ENCODE peak calls at places on chromosomes 2 and 18, in six cellular contexts. Y is GM12878, Q is A549, C is endothelial cell of umbilical vein, M is HepG2, W is K562. P is an unnamed sample.
A peak's percentile ranks its signal among the peaks of the same experiment; 100 is the strongest.

GRCh38 chr2:240349133-240350005 is 86.1 kb upstream of the GPC1 start:
- DNase-seq in Y (no peak), Q (no peak), C (no peak), M (no peak), W (no peak), P (no peak)

GRCh38 chr2:150681120-150681796 is 193.8 kb upstream of the RND3 start:
- DNase-seq in Y (no peak), Q (no peak), C (peak; percentile 74), M (no peak), W (no peak), P (peak; percentile 66)

GRCh38 chr2:66888791-66889631 is 454.1 kb downstream of the MEIS1 start:
- DNase-seq in Y (no peak), Q (no peak), C (no peak), M (no peak), W (no peak), P (peak; percentile 13)

GRCh38 chr2:27000228-27000627 is 29.8 kb downstream of the MAPRE3 start:
- DNase-seq in Y (no peak), Q (no peak), C (no peak), M (no peak), W (no peak), P (no peak)

GRCh38 chr2:105766300-105766866 is 21.7 kb downstream of the NCK2 start:
- DNase-seq in Y (no peak), Q (no peak), C (no peak), M (no peak), W (no peak), P (no peak)

GRCh38 chr2:144515694-144516416 is 4.1 kb downstream of the ZEB2 start:
- DNase-seq in Y (no peak), Q (no peak), C (peak; percentile 64), M (no peak), W (peak; percentile 49), P (peak; percentile 81)

GRCh38 chr2:68708629-68709028 is 26.0 kb upstream of the ARHGAP25 start:
- DNase-seq in Y (no peak), Q (no peak), C (no peak), M (no peak), W (no peak), P (no peak)

GRCh38 chr18:3466051-3466450 is 16.1 kb downstream of the TGIF1 start:
- DNase-seq in Y (no peak), Q (no peak), C (peak; percentile 92), M (no peak), W (no peak), P (peak; percentile 64)

GRCh38 chr2:208363485-208363884 is 43.1 kb upstream of the PTH2R start:
- DNase-seq in Y (peak; percentile 23), Q (no peak), C (peak; percentile 7), M (no peak), W (no peak), P (peak; percentile 56)

GRCh38 chr18:31070206-31070605 is 27.7 kb upstream of the DSC3 start:
- DNase-seq in Y (no peak), Q (no peak), C (no peak), M (no peak), W (no peak), P (no peak)

GRCh38 chr18:42514522-42514921 is 559.5 kb downstream of the PIK3C3 start:
- DNase-seq in Y (no peak), Q (no peak), C (no peak), M (no peak), W (no peak), P (no peak)

GRCh38 chr18:77037533-77037932 is 95.0 kb downstream of the MBP start:
- DNase-seq in Y (no peak), Q (no peak), C (no peak), M (no peak), W (no peak), P (no peak)

GRCh38 chr18:76425299-76426101 is 69.5 kb downstream of the ZNF516 start:
- DNase-seq in Y (no peak), Q (no peak), C (no peak), M (no peak), W (no peak), P (no peak)

GRCh38 chr2:109209941-109210340 is 80.9 kb downstream of the SH3RF3 start:
- DNase-seq in Y (no peak), Q (no peak), C (peak; percentile 21), M (no peak), W (no peak), P (no peak)

GRCh38 chr18:73797419-73797818 is 350.2 kb downstream of the FBXO15 start:
- DNase-seq in Y (no peak), Q (no peak), C (no peak), M (no peak), W (no peak), P (no peak)

GRCh38 chr18:36711813-36712444 is 116.9 kb downstream of the TPGS2 start:
- DNase-seq in Y (no peak), Q (peak; percentile 1), C (no peak), M (no peak), W (no peak), P (no peak)

GRCh38 chr2:128346811-128347558 is 28.3 kb upstream of the HS6ST1 start:
- DNase-seq in Y (no peak), Q (no peak), C (no peak), M (no peak), W (no peak), P (no peak)

GRCh38 chr2:236568068-236568921 is 1.3 kb upstream of the ACKR3 start:
- DNase-seq in Y (no peak), Q (no peak), C (peak; percentile 67), M (no peak), W (no peak), P (no peak)

GRCh38 chr2:195498839-195499490 is 158.1 kb upstream of the SLC39A10 start:
- DNase-seq in Y (no peak), Q (no peak), C (no peak), M (no peak), W (no peak), P (no peak)

GRCh38 chr2:98474979-98475632 is 30.4 kb downstream of the INPP4A start:
- DNase-seq in Y (no peak), Q (no peak), C (no peak), M (no peak), W (no peak), P (no peak)

GRCh38 chr18:64693756-64694155 is 544.9 kb upstream of the LINC00305 start:
- DNase-seq in Y (no peak), Q (no peak), C (no peak), M (no peak), W (no peak), P (no peak)

GRCh38 chr18:26685438-26686173 is 137.3 kb upstream of the KCTD1 start:
- DNase-seq in Y (no peak), Q (no peak), C (no peak), M (peak; percentile 1), W (no peak), P (peak; percentile 87)

GRCh38 chr2:217523246-217523645 is 479.5 kb downstream of the TNS1 start:
- DNase-seq in Y (no peak), Q (no peak), C (no peak), M (no peak), W (no peak), P (no peak)

GRCh38 chr2:95041824-95042442 is 16.4 kb downstream of the MAL start:
- DNase-seq in Y (no peak), Q (no peak), C (no peak), M (no peak), W (no peak), P (no peak)
- TF ChIP-seq MYC in Y (no peak), Q (no peak), C (no peak), M (no peak), W (no peak), P (no peak)

DNA sequence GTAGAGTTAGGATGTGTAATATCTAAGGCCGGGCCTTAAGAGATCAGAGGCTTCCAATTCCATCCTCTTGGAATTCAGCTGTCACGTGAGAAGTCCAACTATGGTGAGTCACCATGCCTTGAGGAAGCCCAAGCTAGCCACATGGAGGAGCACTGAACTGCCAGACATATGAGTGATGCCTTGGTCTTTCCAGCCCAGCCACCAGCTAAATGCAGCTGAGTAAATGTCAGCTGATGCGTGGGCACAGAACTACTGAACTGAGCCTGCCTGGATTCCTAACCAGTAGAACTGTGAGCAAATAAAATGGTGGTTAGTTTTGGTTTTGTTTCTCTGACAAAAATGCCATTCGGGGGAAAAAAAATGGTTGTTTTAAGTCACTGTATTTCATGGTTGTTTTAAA is 153.7 kb upstream of the SERTAD2 start:
- DNase-seq in Y (peak; percentile 53), Q (peak; percentile 41), C (peak; percentile 89), M (no peak), W (peak; percentile 19), P (peak; percentile 19)
- TF ChIP-seq MAX in Y (no peak), Q (peak; percentile 66), C (peak; percentile 69), M (no peak), W (no peak), P (no peak)

DNA sequence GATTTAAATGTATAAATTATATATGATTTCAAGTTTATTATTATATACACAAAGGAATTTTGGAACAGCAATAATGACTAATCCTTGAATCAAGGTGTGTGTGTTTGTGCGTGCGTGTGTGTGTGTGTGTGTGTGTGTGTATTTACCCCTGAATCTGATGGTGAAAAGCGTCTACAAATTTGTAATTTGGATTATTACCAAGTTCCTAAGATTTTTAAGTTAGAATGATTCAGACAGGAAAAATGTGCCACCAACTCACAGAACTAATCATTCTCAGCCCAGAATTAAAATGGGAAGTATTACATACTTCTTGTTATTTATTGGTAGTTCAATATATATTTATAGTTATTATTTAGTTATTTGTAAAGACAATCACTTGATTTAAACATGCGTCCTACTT is 12.3 kb downstream of the CALCRL start:
- DNase-seq in Y (no peak), Q (no peak), C (no peak), M (no peak), W (no peak), P (no peak)
- TF ChIP-seq MYC in Y (no peak), Q (no peak), C (no peak), M (no peak), W (no peak), P (no peak)

GRCh38 chr2:45814528-45814927 is 163.1 kb downstream of the PRKCE start:
- DNase-seq in Y (no peak), Q (no peak), C (no peak), M (no peak), W (no peak), P (no peak)

GRCh38 chr2:45820048-45820447 is 168.6 kb downstream of the PRKCE start:
- DNase-seq in Y (no peak), Q (no peak), C (no peak), M (no peak), W (no peak), P (no peak)

GRCh38 chr2:45813003-45813601 is 161.6 kb downstream of the PRKCE start:
- DNase-seq in Y (no peak), Q (no peak), C (peak; percentile 98), M (no peak), W (no peak), P (no peak)

GRCh38 chr2:45814951-45815621 is 163.6 kb downstream of the PRKCE start:
- DNase-seq in Y (no peak), Q (no peak), C (no peak), M (no peak), W (no peak), P (no peak)

DNA sequence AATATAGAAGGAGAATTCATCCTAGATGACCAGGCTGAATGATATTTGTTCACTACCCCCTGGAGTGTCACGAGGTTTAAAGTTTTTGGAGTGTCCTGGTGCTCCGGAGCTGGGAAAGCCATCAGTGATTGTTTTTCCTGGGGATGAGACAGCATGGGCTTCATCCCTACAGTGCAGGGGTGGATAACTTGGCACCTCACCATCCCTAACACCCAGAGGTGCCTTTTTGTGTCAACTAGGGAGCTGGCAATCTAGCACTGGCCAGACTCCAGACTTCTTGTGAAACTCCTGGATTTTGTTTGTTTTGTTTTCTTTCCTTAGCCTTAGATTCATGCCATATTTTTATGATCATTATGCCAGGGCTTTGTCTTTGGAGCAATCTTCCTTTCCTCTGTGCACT is 164.8 kb downstream of the PRKCE start:
- DNase-seq in Y (no peak), Q (no peak), C (no peak), M (no peak), W (no peak), P (no peak)
- TF ChIP-seq MAX in Y (no peak), Q (no peak), C (no peak), M (no peak), W (no peak), P (no peak)

P was measured in NB4.